ENCODE peak calls at places on chromosome 2, in eight cellular contexts. One of them, this sample, is unnamed.

GRCh38 chr2:14475994-14476393 is 156.5 kb upstream of the LRATD1 start:
- DNase-seq in HS-5: no peak
- DNase-seq in HFFc6: no peak
- DNase-seq in activated naive CD8-positive, alpha-beta T cell treated with anti-CD3 and anti-CD28 coated beads, Interleukin-2, amount 50 U/mL, for 24 hours: no peak
- DNase-seq in NCI-H1105: no peak
- DNase-seq in GM12865: peak; percentile 3
- DNase-seq in dorsolateral prefrontal cortex: no peak
- DNase-seq in activated CD8-positive, alpha-beta memory T cell treated with anti-CD3 and anti-CD28 coated beads for 4 hours: no peak
- DNase-seq in this sample: no peak

GRCh38 chr2:11945139-11946126 is 199.0 kb downstream of the LPIN1 start:
- DNase-seq in dorsolateral prefrontal cortex: no peak
- DNase-seq in HFFc6: no peak
- DNase-seq in activated naive CD8-positive, alpha-beta T cell treated with anti-CD3 and anti-CD28 coated beads, Interleukin-2, amount 50 U/mL, for 24 hours: no peak
- DNase-seq in HS-5: no peak
- DNase-seq in NCI-H1105: no peak
- DNase-seq in GM12865: peak; percentile 74
- DNase-seq in activated CD8-positive, alpha-beta memory T cell treated with anti-CD3 and anti-CD28 coated beads for 4 hours: no peak
- DNase-seq in this sample: no peak

GRCh38 chr2:213306320-213306942 is 22.2 kb downstream of the SPAG16 start:
- DNase-seq in HFFc6: peak; percentile 63
- DNase-seq in dorsolateral prefrontal cortex: no peak
- DNase-seq in NCI-H1105: no peak
- DNase-seq in GM12865: no peak
- DNase-seq in HS-5: no peak
- DNase-seq in activated naive CD8-positive, alpha-beta T cell treated with anti-CD3 and anti-CD28 coated beads, Interleukin-2, amount 50 U/mL, for 24 hours: no peak
- DNase-seq in activated CD8-positive, alpha-beta memory T cell treated with anti-CD3 and anti-CD28 coated beads for 4 hours: no peak
- DNase-seq in this sample: no peak

GRCh38 chr2:215843579-215843978 is 169.8 kb downstream of the MREG start:
- DNase-seq in activated CD8-positive, alpha-beta memory T cell treated with anti-CD3 and anti-CD28 coated beads for 4 hours: no peak
- DNase-seq in NCI-H1105: no peak
- DNase-seq in GM12865: no peak
- DNase-seq in HFFc6: peak; percentile 87
- DNase-seq in HS-5: peak; percentile 84
- DNase-seq in activated naive CD8-positive, alpha-beta T cell treated with anti-CD3 and anti-CD28 coated beads, Interleukin-2, amount 50 U/mL, for 24 hours: no peak
- DNase-seq in dorsolateral prefrontal cortex: no peak
- DNase-seq in this sample: no peak

GRCh38 chr2:54482725-54483124 is 26.6 kb downstream of the SPTBN1 start:
- DNase-seq in activated naive CD8-positive, alpha-beta T cell treated with anti-CD3 and anti-CD28 coated beads, Interleukin-2, amount 50 U/mL, for 24 hours: no peak
- DNase-seq in NCI-H1105: no peak
- DNase-seq in activated CD8-positive, alpha-beta memory T cell treated with anti-CD3 and anti-CD28 coated beads for 4 hours: no peak
- DNase-seq in HS-5: peak; percentile 84
- DNase-seq in GM12865: no peak
- DNase-seq in HFFc6: peak; percentile 92
- DNase-seq in dorsolateral prefrontal cortex: no peak
- DNase-seq in this sample: no peak

GRCh38 chr2:128227862-128228261 is 90.8 kb downstream of the HS6ST1 start:
- DNase-seq in activated CD8-positive, alpha-beta memory T cell treated with anti-CD3 and anti-CD28 coated beads for 4 hours: no peak
- DNase-seq in HS-5: no peak
- DNase-seq in NCI-H1105: no peak
- DNase-seq in GM12865: no peak
- DNase-seq in dorsolateral prefrontal cortex: no peak
- DNase-seq in HFFc6: no peak
- DNase-seq in activated naive CD8-positive, alpha-beta T cell treated with anti-CD3 and anti-CD28 coated beads, Interleukin-2, amount 50 U/mL, for 24 hours: no peak
- DNase-seq in this sample: no peak

GRCh38 chr2:201769664-201770373 is 10.9 kb downstream of the ALS2 start:
- DNase-seq in NCI-H1105: no peak
- DNase-seq in activated CD8-positive, alpha-beta memory T cell treated with anti-CD3 and anti-CD28 coated beads for 4 hours: no peak
- DNase-seq in HFFc6: no peak
- DNase-seq in HS-5: no peak
- DNase-seq in GM12865: no peak
- DNase-seq in activated naive CD8-positive, alpha-beta T cell treated with anti-CD3 and anti-CD28 coated beads, Interleukin-2, amount 50 U/mL, for 24 hours: no peak
- DNase-seq in dorsolateral prefrontal cortex: no peak
- DNase-seq in this sample: no peak

GRCh38 chr2:233021771-233022170 is 8.7 kb upstream of the NGEF start:
- DNase-seq in HFFc6: no peak
- DNase-seq in activated naive CD8-positive, alpha-beta T cell treated with anti-CD3 and anti-CD28 coated beads, Interleukin-2, amount 50 U/mL, for 24 hours: no peak
- DNase-seq in HS-5: no peak
- DNase-seq in GM12865: no peak
- DNase-seq in dorsolateral prefrontal cortex: no peak
- DNase-seq in activated CD8-positive, alpha-beta memory T cell treated with anti-CD3 and anti-CD28 coated beads for 4 hours: no peak
- DNase-seq in NCI-H1105: no peak
- DNase-seq in this sample: no peak

GRCh38 chr2:84815146-84815545 is 65.7 kb downstream of the TRABD2A start:
- DNase-seq in HFFc6: peak; percentile 61
- DNase-seq in NCI-H1105: no peak
- DNase-seq in activated naive CD8-positive, alpha-beta T cell treated with anti-CD3 and anti-CD28 coated beads, Interleukin-2, amount 50 U/mL, for 24 hours: no peak
- DNase-seq in dorsolateral prefrontal cortex: no peak
- DNase-seq in GM12865: no peak
- DNase-seq in HS-5: peak; percentile 6
- DNase-seq in activated CD8-positive, alpha-beta memory T cell treated with anti-CD3 and anti-CD28 coated beads for 4 hours: no peak
- DNase-seq in this sample: no peak

GRCh38 chr2:54528311-54528945 is 72.3 kb downstream of the SPTBN1 start:
- DNase-seq in activated naive CD8-positive, alpha-beta T cell treated with anti-CD3 and anti-CD28 coated beads, Interleukin-2, amount 50 U/mL, for 24 hours: no peak
- DNase-seq in GM12865: no peak
- DNase-seq in activated CD8-positive, alpha-beta memory T cell treated with anti-CD3 and anti-CD28 coated beads for 4 hours: no peak
- DNase-seq in NCI-H1105: no peak
- DNase-seq in dorsolateral prefrontal cortex: no peak
- DNase-seq in HFFc6: no peak
- DNase-seq in HS-5: no peak
- DNase-seq in this sample: no peak

GRCh38 chr2:74092236-74092635 is 55.5 kb downstream of the BOLA3 start:
- DNase-seq in activated naive CD8-positive, alpha-beta T cell treated with anti-CD3 and anti-CD28 coated beads, Interleukin-2, amount 50 U/mL, for 24 hours: no peak
- DNase-seq in GM12865: no peak
- DNase-seq in HFFc6: no peak
- DNase-seq in HS-5: no peak
- DNase-seq in activated CD8-positive, alpha-beta memory T cell treated with anti-CD3 and anti-CD28 coated beads for 4 hours: no peak
- DNase-seq in dorsolateral prefrontal cortex: no peak
- DNase-seq in NCI-H1105: no peak
- DNase-seq in this sample: no peak